ENCODE peak calls at places on chromosomes 16 and 17, in six cellular contexts. B is mesendoderm; S is CD8-positive, alpha-beta memory T cell; H is DND-41; V is effector CD4-positive, alpha-beta T cell; L is NCI-H1092. X is an unnamed sample.

GRCh38 chr16:2752850-2753522 is 548 bp downstream of the SRRM2 start:
- DNase-seq in B (peak; percentile 88), S (no peak), H (peak; percentile 81), V (no peak), L (peak; percentile 75), X (peak; percentile 41)

GRCh38 chr16:69319381-69319780 is 8.2 kb downstream of the VPS4A start:
- DNase-seq in B (no peak), S (no peak), H (no peak), V (no peak), L (no peak), X (no peak)

GRCh38 chr16:77288222-77288621 is 89.0 kb downstream of the SYCE1L start:
- DNase-seq in B (no peak), S (no peak), H (no peak), V (no peak), L (no peak), X (peak; percentile 79)

GRCh38 chr17:74345433-74346241 is 16.0 kb downstream of the BTBD17 start:
- DNase-seq in B (no peak), S (no peak), H (no peak), V (no peak), L (no peak), X (no peak)

GRCh38 chr16:23296994-23297393 is 5.1 kb upstream of the SCNN1B start:
- DNase-seq in B (peak; percentile 63), S (no peak), H (peak; percentile 17), V (no peak), L (no peak), X (no peak)

GRCh38 chr17:81898029-81898866 is 3.8 kb upstream of the NPB start:
- DNase-seq in B (peak; percentile 47), S (no peak), H (no peak), V (no peak), L (no peak), X (peak; percentile 93)

GRCh38 chr17:55584055-55584685 is 72.9 kb upstream of the SMIM36 start:
- DNase-seq in B (no peak), S (no peak), H (no peak), V (no peak), L (no peak), X (no peak)

GRCh38 chr17:10729334-10730193 is at the start of gene TMEM220:
- DNase-seq in B (peak; percentile 87), S (peak; percentile 49), H (no peak), V (no peak), L (peak; percentile 6), X (peak; percentile 27)

GRCh38 chr16:27326738-27327585 is 13.2 kb downstream of the IL4R start:
- DNase-seq in B (peak; percentile 99), S (peak; percentile 48), H (peak; percentile 77), V (peak; percentile 23), L (no peak), X (peak; percentile 93)

GRCh38 chr17:45293413-45294211 is 23.2 kb downstream of the MAP3K14 start:
- DNase-seq in B (peak; percentile 88), S (no peak), H (no peak), V (no peak), L (no peak), X (peak; percentile 81)

GRCh38 chr16:26645629-26646028 is 421.1 kb upstream of the C16orf82 start:
- DNase-seq in B (peak; percentile 71), S (no peak), H (peak; percentile 19), V (no peak), L (no peak), X (no peak)

GRCh38 chr17:68346448-68346847 is 55.2 kb downstream of the ARSG start:
- DNase-seq in B (no peak), S (peak; percentile 62), H (peak; percentile 98), V (peak; percentile 39), L (no peak), X (no peak)

GRCh38 chr16:21646721-21647561 is 5.5 kb downstream of the IGSF6 start:
- DNase-seq in B (no peak), S (peak; percentile 72), H (peak; percentile 76), V (peak; percentile 55), L (no peak), X (no peak)

GRCh38 chr17:81491193-81491592 is 21.4 kb downstream of the ACTG1 start:
- DNase-seq in B (no peak), S (no peak), H (no peak), V (no peak), L (no peak), X (no peak)

GRCh38 chr16:66081967-66082366 is 284.5 kb upstream of the CDH5 start:
- DNase-seq in B (peak; percentile 94), S (no peak), H (no peak), V (no peak), L (no peak), X (peak; percentile 24)

GRCh38 chr16:84141143-84141670 is 3.8 kb downstream of the HSDL1 start:
- DNase-seq in B (peak; percentile 77), S (peak; percentile 23), H (peak; percentile 44), V (no peak), L (no peak), X (no peak)

X was measured in brain microvascular endothelial cell.